ENCODE peak calls at places on chromosome 7, in ten cellular contexts. X is GM23248, D is mesenchymal stem cell, T is HCT116, H is small intestine, C is fibroblast of lung, I is sigmoid colon, Y is lower lobe of right lung, P is H1, O is PC-9. G is an unnamed sample.

GRCh38 chr7:90165724-90166123 is 11.5 kb downstream of the STEAP1 start:
- DNase-seq in X (no peak), D (no peak), T (no peak), H (peak; percentile 42), C (no peak), I (no peak), Y (no peak), P (no peak), O (no peak), G (no peak)

GRCh38 chr7:1359681-1360485 is 99.4 kb downstream of the MICALL2 start:
- DNase-seq in X (no peak), D (no peak), T (no peak), H (no peak), C (no peak), I (peak; percentile 48), Y (peak; percentile 44), P (no peak), O (no peak), G (no peak)

GRCh38 chr7:135917721-135918120 is 59.4 kb downstream of the MTPN start:
- DNase-seq in X (no peak), D (no peak), T (no peak), H (no peak), C (no peak), I (no peak), Y (no peak), P (no peak), O (no peak), G (no peak)

GRCh38 chr7:7681191-7681935 is 37.0 kb downstream of the RPA3 start:
- DNase-seq in X (peak; percentile 71), D (peak; percentile 71), T (peak; percentile 44), H (peak; percentile 79), C (peak; percentile 82), I (no peak), Y (no peak), P (no peak), O (peak; percentile 82), G (peak; percentile 51)

GRCh38 chr7:46932656-46933424 is 649.1 kb downstream of the TNS3 start:
- DNase-seq in X (peak; percentile 94), D (peak; percentile 96), T (no peak), H (no peak), C (peak; percentile 99), I (peak; percentile 80), Y (no peak), P (no peak), O (peak; percentile 38), G (no peak)

GRCh38 chr7:123220396-123220795 is 20.6 kb upstream of the SLC13A1 start:
- DNase-seq in X (no peak), D (no peak), T (no peak), H (no peak), C (peak; percentile 22), I (no peak), Y (no peak), P (no peak), O (no peak), G (no peak)

GRCh38 chr7:38013246-38013645 is 92.8 kb downstream of the EPDR1 start:
- DNase-seq in X (no peak), D (no peak), T (no peak), H (no peak), C (no peak), I (no peak), Y (no peak), P (no peak), O (no peak), G (no peak)

GRCh38 chr7:75905785-75906604 is 9.0 kb upstream of the POR start:
- DNase-seq in X (peak; percentile 89), D (peak; percentile 84), T (no peak), H (peak; percentile 53), C (peak; percentile 83), I (peak; percentile 92), Y (peak; percentile 91), P (no peak), O (peak; percentile 92), G (peak; percentile 61)

GRCh38 chr7:41705109-41705871 is 2.4 kb upstream of the INHBA start:
- DNase-seq in X (peak; percentile 95), D (peak; percentile 94), T (no peak), H (peak; percentile 92), C (peak; percentile 90), I (peak; percentile 90), Y (peak; percentile 94), P (peak; percentile 92), O (peak; percentile 80), G (peak; percentile 76)

GRCh38 chr7:157446322-157446721 is 109.5 kb downstream of the DNAJB6 start:
- DNase-seq in X (no peak), D (no peak), T (no peak), H (no peak), C (no peak), I (peak; percentile 32), Y (peak; percentile 36), P (no peak), O (no peak), G (peak; percentile 33)

GRCh38 chr7:124945680-124946079 is 16.1 kb upstream of the POT1 start:
- DNase-seq in X (no peak), D (no peak), T (no peak), H (no peak), C (no peak), I (no peak), Y (no peak), P (no peak), O (no peak), G (no peak)

GRCh38 chr7:134875867-134876266 is 96.4 kb downstream of the CALD1 start:
- DNase-seq in X (peak; percentile 80), D (peak; percentile 78), T (no peak), H (no peak), C (peak; percentile 73), I (no peak), Y (no peak), P (no peak), O (no peak), G (no peak)

GRCh38 chr7:139713835-139714162 is 64.0 kb downstream of the HIPK2 start:
- DNase-seq in X (no peak), D (no peak), T (no peak), H (no peak), C (no peak), I (no peak), Y (no peak), P (no peak), O (no peak), G (peak; percentile 13)

GRCh38 chr7:3959364-3959763 is 658.3 kb downstream of the SDK1 start:
- DNase-seq in X (no peak), D (no peak), T (no peak), H (no peak), C (no peak), I (no peak), Y (no peak), P (no peak), O (no peak), G (no peak)

GRCh38 chr7:114922652-114923402 is 933 bp downstream of the MDFIC start:
- DNase-seq in X (peak; percentile 81), D (peak; percentile 81), T (no peak), H (peak; percentile 30), C (peak; percentile 89), I (peak; percentile 71), Y (peak; percentile 65), P (no peak), O (peak; percentile 59), G (peak; percentile 60)

GRCh38 chr7:149772236-149772820 is 1.1 kb downstream of the ZNF467 start:
- DNase-seq in X (peak; percentile 20), D (no peak), T (no peak), H (peak; percentile 18), C (no peak), I (no peak), Y (peak; percentile 79), P (no peak), O (no peak), G (no peak)
- H3K27ac ChIP-seq in X (no peak overlapping the region), D (no peak overlapping the region), T (peak overlapping the region; percentile 44), H (no peak overlapping the region), C (no peak overlapping the region), I (peak overlapping the region; percentile 80), Y (peak overlapping the region; percentile 62), P (no peak overlapping the region), O (no peak overlapping the region), G (peak overlapping the region; percentile 55)

GRCh38 chr7:131123991-131124629 is 203.6 kb upstream of the MKLN1 start:
- DNase-seq in X (no peak), D (no peak), T (no peak), H (no peak), C (no peak), I (no peak), Y (no peak), P (no peak), O (no peak), G (peak; percentile 83)

GRCh38 chr7:131117439-131117838 is 210.2 kb upstream of the MKLN1 start:
- DNase-seq in X (no peak), D (no peak), T (no peak), H (no peak), C (no peak), I (no peak), Y (no peak), P (no peak), O (no peak), G (no peak)

GRCh38 chr7:131115340-131115739 is 212.3 kb upstream of the MKLN1 start:
- DNase-seq in X (no peak), D (no peak), T (no peak), H (no peak), C (no peak), I (no peak), Y (no peak), P (no peak), O (no peak), G (no peak)

GRCh38 chr7:131122394-131122793 is 205.3 kb upstream of the MKLN1 start:
- DNase-seq in X (no peak), D (no peak), T (no peak), H (no peak), C (no peak), I (no peak), Y (no peak), P (no peak), O (no peak), G (peak; percentile 37)

GRCh38 chr7:131119381-131119780 is 208.3 kb upstream of the MKLN1 start:
- DNase-seq in X (no peak), D (no peak), T (no peak), H (no peak), C (no peak), I (no peak), Y (no peak), P (no peak), O (no peak), G (no peak)
- H3K4me3 ChIP-seq in X (no peak overlapping the region), D (no peak overlapping the region), T (no peak overlapping the region), H (no peak overlapping the region), C (no peak overlapping the region), I (no peak overlapping the region), Y (no peak overlapping the region), P (no peak overlapping the region), O (no peak overlapping the region), G (no peak overlapping the region)

GRCh38 chr7:68265258-68265657 is 1268.6 kb downstream of the TYW1 start:
- DNase-seq in X (no peak), D (no peak), T (no peak), H (no peak), C (no peak), I (no peak), Y (no peak), P (no peak), O (no peak), G (no peak)
- H3K9me3 ChIP-seq in X (no peaks in the 10 kb centered on the region), D (peaks cover 38% of the 10 kb centered on the region), T (peaks cover 3% of the 10 kb centered on the region), H (no peaks in the 10 kb centered on the region), C (no peaks in the 10 kb centered on the region), I (peaks cover 18% of the 10 kb centered on the region), Y (peaks cover 14% of the 10 kb centered on the region), P (no peaks in the 10 kb centered on the region), O (peaks cover 8% of the 10 kb centered on the region), G (no peaks in the 10 kb centered on the region)

DNA sequence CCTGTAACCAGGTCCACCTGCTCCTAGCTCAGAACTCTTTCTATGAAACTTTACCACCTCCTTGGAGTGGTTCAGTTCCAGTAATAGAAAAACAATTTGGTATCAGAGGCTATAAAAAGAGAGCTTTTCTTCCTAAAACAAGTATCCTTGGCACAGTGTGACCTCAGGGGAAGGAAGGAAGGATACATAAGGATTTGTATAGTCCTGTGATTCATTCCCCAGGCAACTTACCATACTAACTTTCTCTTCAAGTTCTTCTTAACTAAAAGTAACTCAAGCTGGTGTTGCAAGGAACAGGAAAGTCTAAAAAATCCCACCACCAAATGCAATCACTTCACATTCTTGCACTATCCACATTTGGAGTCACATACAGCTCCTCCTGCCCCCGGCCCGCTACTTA is 84.9 kb downstream of the PRKAG2 start:
- DNase-seq in X (no peak), D (no peak), T (no peak), H (no peak), C (no peak), I (no peak), Y (peak; percentile 19), P (no peak), O (no peak), G (no peak)
- H3K27ac ChIP-seq in X (no peak overlapping the region), D (no peak overlapping the region), T (no peak overlapping the region), H (no peak overlapping the region), C (no peak overlapping the region), I (no peak overlapping the region), Y (no peak overlapping the region), P (no peak overlapping the region), O (no peak overlapping the region), G (no peak overlapping the region)